ENCODE peak calls at places on chromosomes 11 and 22, in ten cellular contexts. G is GM23338, Z is HFF-Myc, D is PC-3, A is cardiac muscle cell, O is lung, H is lower lobe of right lung, R is neural crest cell, E is mesothelial cell of epicardium, S is body of pancreas. J is an unnamed sample.

GRCh38 chr22:44171486-44172076 is 9.1 kb upstream of the PARVG start:
- DNase-seq in G (no peak), Z (no peak), D (no peak), A (no peak), O (no peak), H (no peak), R (no peak), E (no peak), S (no peak), J (no peak)

GRCh38 chr22:46111645-46112306 is 38.5 kb upstream of the PPARA start:
- DNase-seq in G (peak; percentile 44), Z (no peak), D (no peak), A (no peak), O (no peak), H (no peak), R (no peak), E (no peak), S (peak; percentile 45), J (no peak)

GRCh38 chr11:47020793-47021624 is 84.4 kb downstream of the CSTPP1 start:
- DNase-seq in G (peak; percentile 35), Z (no peak), D (no peak), A (peak; percentile 32), O (no peak), H (no peak), R (no peak), E (no peak), S (no peak), J (no peak)

GRCh38 chr22:30422481-30423295 is 2.9 kb upstream of the MTFP1 start:
- DNase-seq in G (peak; percentile 76), Z (no peak), D (peak; percentile 94), A (peak; percentile 84), O (peak; percentile 73), H (peak; percentile 66), R (no peak), E (no peak), S (peak; percentile 91), J (peak; percentile 78)

GRCh38 chr22:19568337-19569311 is 44.4 kb upstream of the CLDN5 start:
- DNase-seq in G (no peak), Z (peak; percentile 49), D (peak; percentile 92), A (peak; percentile 88), O (no peak), H (no peak), R (no peak), E (no peak), S (no peak), J (no peak)

GRCh38 chr11:109166441-109166840 is 255.5 kb upstream of the C11orf87 start:
- DNase-seq in G (no peak), Z (no peak), D (no peak), A (no peak), O (no peak), H (no peak), R (no peak), E (no peak), S (no peak), J (no peak)

GRCh38 chr11:104524276-104524675 is 360.3 kb upstream of the PDGFD start:
- DNase-seq in G (no peak), Z (no peak), D (no peak), A (no peak), O (no peak), H (no peak), R (no peak), E (no peak), S (no peak), J (no peak)

GRCh38 chr11:62574363-62575057 is 819 bp upstream of the EEF1G start:
- DNase-seq in G (peak; percentile 50), Z (no peak), D (peak; percentile 29), A (peak; percentile 43), O (no peak), H (no peak), R (no peak), E (peak; percentile 37), S (peak; percentile 38), J (peak; percentile 38)

GRCh38 chr22:50544078-50544745 is 1.5 kb upstream of the KLHDC7B start:
- DNase-seq in G (peak; percentile 93), Z (no peak), D (no peak), A (peak; percentile 77), O (peak; percentile 82), H (peak; percentile 90), R (peak; percentile 84), E (no peak), S (peak; percentile 75), J (peak; percentile 93)

GRCh38 chr22:50544746-50545253 is 899 bp upstream of the KLHDC7B start:
- DNase-seq in G (no peak), Z (no peak), D (no peak), A (no peak), O (peak; percentile 74), H (peak; percentile 84), R (no peak), E (no peak), S (peak; percentile 50), J (peak; percentile 55)

GRCh38 chr22:50547231-50547851 is 1.6 kb downstream of the KLHDC7B start:
- DNase-seq in G (no peak), Z (no peak), D (no peak), A (no peak), O (no peak), H (peak; percentile 45), R (no peak), E (no peak), S (no peak), J (no peak)

GRCh38 chr22:50546326-50547230 is 879 bp downstream of the KLHDC7B start:
- DNase-seq in G (no peak), Z (no peak), D (no peak), A (no peak), O (no peak), H (peak; percentile 45), R (no peak), E (no peak), S (no peak), J (no peak)

DNA sequence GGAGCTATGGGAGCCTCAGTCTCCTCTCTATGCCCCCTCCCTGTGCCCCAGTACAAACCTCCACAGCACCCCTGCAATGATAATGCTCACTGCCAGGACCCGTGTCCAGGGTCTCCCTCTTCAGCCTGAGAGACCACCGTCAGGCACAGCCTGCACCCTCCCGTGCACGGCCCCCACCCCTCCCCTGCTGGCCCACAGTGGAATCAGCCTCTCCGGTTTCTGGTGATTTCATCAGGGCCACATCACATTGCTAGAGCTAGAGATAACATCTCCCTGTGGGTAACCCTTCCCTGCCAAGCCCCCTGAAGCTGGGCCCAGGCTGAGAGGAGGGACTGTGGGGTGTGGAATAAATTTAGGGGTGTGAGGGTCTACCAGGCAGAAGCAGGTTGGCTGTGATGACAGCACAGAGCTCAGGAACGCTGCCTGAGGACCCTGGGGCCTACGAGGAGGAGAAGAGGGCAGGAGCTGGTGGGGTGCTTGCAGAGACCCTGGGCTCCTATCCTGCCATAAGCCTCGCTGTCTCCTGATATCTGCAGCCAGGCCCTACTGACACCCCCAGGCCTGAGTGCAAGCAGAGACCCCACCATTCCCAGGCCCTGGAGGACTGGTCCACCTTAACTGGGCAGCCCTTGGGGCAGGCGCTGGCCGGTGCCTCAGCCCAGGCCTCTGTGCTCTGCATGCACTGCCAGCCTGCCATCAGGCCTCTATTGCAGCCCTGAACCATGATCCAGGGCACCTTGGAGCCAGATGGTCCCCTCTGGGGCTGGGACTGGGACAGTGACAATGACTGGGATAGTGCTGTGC is at the start of gene KLHDC7B:
- DNase-seq in G (no peak), Z (no peak), D (no peak), A (no peak), O (no peak), H (peak; percentile 45), R (no peak), E (no peak), S (no peak), J (no peak)
- TF ChIP-seq CTCF in G (no peak), Z (no peak), D (no peak), A (peak; percentile 17), O (no peak), H (no peak), R (no peak), E (no peak), S (no peak), J (no peak)

GRCh38 chr11:3927129-3927796 is 71.8 kb downstream of the STIM1 start:
- DNase-seq in G (no peak), Z (no peak), D (no peak), A (no peak), O (no peak), H (no peak), R (no peak), E (no peak), S (no peak), J (no peak)
- TF ChIP-seq CTCF in G (no peak), Z (no peak), D (peak; percentile 36), A (no peak), O (no peak), H (no peak), R (no peak), E (no peak), S (no peak), J (no peak)

GRCh38 chr11:119693253-119693815 is 35.7 kb downstream of the NECTIN1 start:
- DNase-seq in G (no peak), Z (no peak), D (no peak), A (no peak), O (no peak), H (no peak), R (no peak), E (no peak), S (no peak), J (no peak)

GRCh38 chr11:119689318-119689717 is 39.7 kb downstream of the NECTIN1 start:
- DNase-seq in G (no peak), Z (no peak), D (no peak), A (no peak), O (no peak), H (no peak), R (no peak), E (no peak), S (no peak), J (no peak)

GRCh38 chr11:119691701-119692546 is 37.1 kb downstream of the NECTIN1 start:
- DNase-seq in G (no peak), Z (no peak), D (no peak), A (no peak), O (no peak), H (no peak), R (no peak), E (no peak), S (no peak), J (no peak)

GRCh38 chr11:119692547-119692834 is 36.5 kb downstream of the NECTIN1 start:
- DNase-seq in G (no peak), Z (no peak), D (no peak), A (no peak), O (no peak), H (no peak), R (no peak), E (no peak), S (no peak), J (no peak)

DNA sequence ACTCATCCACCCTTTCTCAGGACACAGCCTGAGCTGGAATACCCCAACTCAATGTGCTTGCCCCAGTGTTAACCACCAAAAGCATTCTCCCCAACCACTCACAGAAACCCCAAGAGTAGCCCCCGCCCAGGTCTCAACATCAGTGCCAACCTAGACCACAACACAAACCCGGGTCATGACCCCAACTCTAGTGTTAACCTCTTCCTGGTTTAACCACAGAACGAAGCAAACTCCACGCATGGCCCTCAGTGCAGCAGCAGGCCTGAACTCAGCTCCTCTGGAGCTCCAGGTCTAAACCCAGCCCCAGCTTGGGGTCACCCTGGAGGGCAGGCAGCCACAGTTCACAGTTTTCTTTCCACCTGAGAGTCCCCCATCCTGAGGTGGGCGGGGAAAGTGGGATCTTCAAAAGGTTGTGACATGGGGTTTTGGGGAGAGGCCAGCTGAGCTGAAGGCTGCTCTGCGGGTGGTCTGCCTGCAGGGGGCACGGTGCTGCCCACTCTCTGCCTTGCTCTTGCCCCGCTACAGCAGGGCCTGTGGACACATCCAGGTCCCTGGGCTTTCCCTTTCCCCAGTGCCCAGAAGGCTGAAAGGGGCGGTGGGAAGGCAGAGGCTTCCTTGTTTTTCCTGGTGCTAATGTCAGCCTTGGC is 37.9 kb downstream of the NECTIN1 start:
- DNase-seq in G (no peak), Z (no peak), D (no peak), A (no peak), O (no peak), H (no peak), R (no peak), E (no peak), S (no peak), J (no peak)
- TF ChIP-seq CTCF in G (no peak), Z (no peak), D (no peak), A (peak; percentile 15), O (no peak), H (no peak), R (peak; percentile 31), E (no peak), S (no peak), J (no peak)

DNA sequence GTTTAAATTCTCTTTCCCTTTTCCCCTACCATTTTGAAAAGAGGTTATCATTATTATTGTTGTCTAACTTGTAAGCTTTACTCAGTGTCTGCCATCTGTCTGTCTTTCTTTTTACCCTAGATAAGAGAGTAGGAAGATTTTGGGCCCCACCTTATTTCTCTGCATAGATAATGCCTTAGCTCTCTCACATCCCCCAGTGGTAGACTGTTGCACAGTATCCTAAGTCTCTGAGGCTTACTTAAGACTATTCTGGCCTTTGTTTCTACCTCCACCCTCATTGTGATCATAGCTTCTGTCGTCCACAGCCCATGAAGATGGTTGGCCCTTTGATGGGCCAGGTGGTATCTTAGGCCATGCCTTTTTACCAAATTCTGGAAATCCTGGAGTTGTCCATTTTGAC is 3.6 kb upstream of the OR51L1 start:
- DNase-seq in G (peak; percentile 28), Z (no peak), D (peak; percentile 9), A (peak; percentile 10), O (no peak), H (no peak), R (no peak), E (no peak), S (no peak), J (no peak)
- TF ChIP-seq CTCF in G (peak; percentile 37), Z (no peak), D (peak; percentile 30), A (peak; percentile 22), O (no peak), H (no peak), R (no peak), E (no peak), S (no peak), J (no peak)

J was measured in Calu3.